ENCODE peak calls at places on chromosomes 12 and 14, in four cellular contexts. C, Y, R and L are unnamed samples.

GRCh38 chr14:100504372-100505078 is 82.7 kb downstream of the BEGAIN start:
- DNase-seq in Y (no peak), C (no peak), R (no peak), L (no peak)

GRCh38 chr12:45730116-45730841 is 773 bp downstream of the ARID2 start:
- DNase-seq in C (peak), Y (peak), R (peak), L (peak)

GRCh38 chr12:47903927-47904646 is 707 bp downstream of the VDR start:
- DNase-seq in C (no peak), R (no peak), Y (no peak), L (peak)

GRCh38 chr14:91509878-91510170 is 286 bp downstream of the PPP4R3A start:
- DNase-seq in R (no peak), Y (no peak), C (no peak), L (no peak)

GRCh38 chr12:103955811-103956514 is 9.7 kb upstream of the TDG start:
- DNase-seq in R (peak), Y (no peak), C (no peak), L (no peak)

GRCh38 chr12:53059434-53060063 is 9.7 kb downstream of the TNS2 start:
- DNase-seq in C (no peak), Y (no peak), R (no peak), L (no peak)

GRCh38 chr12:11862794-11863193 is 207.9 kb upstream of the BCL2L14 start:
- DNase-seq in R (no peak), Y (no peak), C (no peak), L (no peak)

GRCh38 chr14:49461529-49462401 is 124.4 kb downstream of the RPS29 start:
- DNase-seq in Y (no peak), C (peak), R (peak), L (peak)

GRCh38 chr12:53472183-53472582 is 20.3 kb downstream of the PCBP2 start:
- DNase-seq in C (no peak), R (no peak), Y (no peak), L (no peak)

GRCh38 chr14:26597136-26598080 is at the start of gene NOVA1:
- DNase-seq in R (peak), Y (peak), C (peak), L (no peak)

GRCh38 chr12:51951843-51952722 is 584 bp downstream of the ACVR1B start:
- DNase-seq in Y (no peak), C (peak), R (peak), L (no peak)

GRCh38 chr12:118402251-118402650 is 25.9 kb downstream of the SUDS3 start:
- DNase-seq in R (no peak), C (no peak), Y (no peak), L (no peak)

GRCh38 chr12:96236221-96236822 is 42.1 kb downstream of the ELK3 start:
- DNase-seq in Y (no peak), R (no peak), C (no peak), L (no peak)

GRCh38 chr12:128269108-128269713 is 2.2 kb downstream of the TMEM132C start:
- DNase-seq in Y (no peak), C (no peak), R (peak), L (no peak)

GRCh38 chr14:91289464-91289863 is 45.0 kb upstream of the GPR68 start:
- DNase-seq in Y (no peak), R (no peak), C (no peak), L (no peak)

GRCh38 chr14:91153360-91153759 is 39.5 kb downstream of the DGLUCY start:
- DNase-seq in C (no peak), R (no peak), Y (no peak), L (no peak)

GRCh38 chr14:33768458-33768830 is 182.4 kb downstream of the EGLN3 start:
- DNase-seq in Y (no peak), C (no peak), R (no peak), L (no peak)

GRCh38 chr14:21680072-21680471 is 6.5 kb upstream of the OR4E1 start:
- DNase-seq in Y (no peak), R (no peak), C (no peak), L (no peak)

GRCh38 chr14:32332415-32333116 is 3.5 kb downstream of the AKAP6 start:
- DNase-seq in Y (no peak), R (no peak), C (no peak), L (no peak)

GRCh38 chr14:70666364-70666691 is 24.6 kb downstream of the TTC9 start:
- DNase-seq in C (no peak), R (no peak), Y (no peak), L (no peak)

GRCh38 chr14:73789996-73790581 is 61.5 kb upstream of the PTGR2 start:
- DNase-seq in Y (peak), R (no peak), C (peak), L (no peak)

GRCh38 chr12:27732281-27732680 is 21.6 kb downstream of the MRPS35 start:
- DNase-seq in R (peak), C (no peak), Y (no peak), L (no peak)

GRCh38 chr14:62179367-62180018 is 417.3 kb downstream of the SNAPC1 start:
- DNase-seq in Y (peak), R (peak), C (peak), L (no peak)

GRCh38 chr14:62957562-62957961 is 87.7 kb downstream of the KCNH5 start:
- DNase-seq in Y (no peak), C (no peak), R (no peak), L (no peak)